ENCODE peak calls at places on chromosomes 7 and 10, in eight cellular contexts. J is GDM1; Q is NCI-H446 treated with DMSO at 0.1 percent for 48 hours; P is pons; N is stimulated activated CD8-positive, alpha-beta memory T cell treated with anti-CD3 and anti-CD28 coated beads, Interleukin-7, amount 100 ng/mL, for 24 hours; I is amniotic stem cell; G is activated CD8-positive, alpha-beta memory T cell treated with anti-CD3 and anti-CD28 coated beads, Interleukin-2, amount 50 U/mL, for 4 hours; U is spleen. E is an unnamed sample.

GRCh38 chr7:115476666-115477065 is 553.9 kb downstream of the TFEC start:
- DNase-seq in P (no peak), U (peak; percentile 45), G (peak; percentile 11), Q (no peak), J (no peak), N (no peak), I (no peak), E (no peak)

GRCh38 chr7:151379534-151380198 is 30.2 kb downstream of the WDR86 start:
- DNase-seq in N (no peak), P (no peak), U (peak; percentile 63), G (no peak), J (no peak), I (no peak), Q (no peak), E (peak; percentile 57)

GRCh38 chr10:114306116-114306973 is 67.3 kb downstream of the VWA2 start:
- DNase-seq in G (no peak), J (no peak), Q (no peak), P (no peak), N (no peak), I (peak; percentile 80), U (peak; percentile 66), E (no peak)

GRCh38 chr7:148697256-148697841 is 1.4 kb upstream of the CUL1 start:
- DNase-seq in P (peak; percentile 20), N (peak; percentile 18), U (no peak), I (no peak), J (no peak), G (peak; percentile 40), Q (no peak), E (no peak)

GRCh38 chr10:35329520-35329919 is 6.8 kb upstream of the CCNY start:
- DNase-seq in N (no peak), Q (no peak), U (no peak), P (no peak), G (no peak), I (no peak), J (no peak), E (no peak)

GRCh38 chr10:120943542-120943941 is 92.4 kb downstream of the WDR11 start:
- DNase-seq in N (no peak), Q (no peak), U (no peak), J (no peak), G (no peak), I (no peak), P (no peak), E (no peak)

GRCh38 chr7:8982338-8982994 is 549.1 kb downstream of the NXPH1 start:
- DNase-seq in P (no peak), I (no peak), N (no peak), G (no peak), U (no peak), Q (no peak), J (no peak), E (no peak)

GRCh38 chr10:103679096-103679790 is 176.1 kb downstream of the SH3PXD2A start:
- DNase-seq in U (no peak), G (no peak), J (no peak), I (no peak), P (peak; percentile 57), Q (no peak), N (no peak), E (no peak)

GRCh38 chr7:129492406-129492805 is 9.9 kb upstream of the SMKR1 start:
- DNase-seq in P (no peak), N (no peak), G (no peak), J (no peak), I (no peak), Q (no peak), U (no peak), E (no peak)

GRCh38 chr10:5014936-5015335 is 11.3 kb upstream of the AKR1C2 start:
- DNase-seq in N (no peak), P (no peak), G (no peak), J (no peak), U (no peak), I (no peak), Q (no peak), E (no peak)

GRCh38 chr7:51350195-51350896 is 33.7 kb upstream of the COBL start:
- DNase-seq in P (no peak), Q (no peak), N (no peak), J (no peak), I (no peak), U (no peak), G (no peak), E (no peak)

E was measured in upper lobe of right lung.